ENCODE peak calls at places on chromosomes 4 and X, in five cellular contexts. Q is AG09319, X is suprapubic skin, P is kidney tubule cell, F is NCI-H187 treated with DMSO at 0.1 percent for 48 hours. I is an unnamed sample.

GRCh38 chr4:9942921-9943600 is 78.2 kb downstream of the SLC2A9 start:
- DNase-seq in F (no peak), P (no peak), X (no peak), Q (no peak), I (no peak)

GRCh38 chrX:72294497-72294896 is 11.2 kb downstream of the CITED1 start:
- DNase-seq in P (no peak), Q (no peak), X (no peak), F (no peak), I (no peak)

GRCh38 chrX:68997911-68998310 is 167.3 kb downstream of the PJA1 start:
- DNase-seq in P (no peak), Q (peak), F (no peak), X (peak), I (no peak)

GRCh38 chr4:98555798-98556445 is 102.5 kb downstream of the TSPAN5 start:
- DNase-seq in F (no peak), P (no peak), X (no peak), Q (no peak), I (no peak)

GRCh38 chr4:77650787-77651186 is 45.2 kb downstream of the CXCL13 start:
- DNase-seq in Q (no peak), P (no peak), X (no peak), F (no peak), I (no peak)

GRCh38 chrX:74251006-74251930 is 52.7 kb upstream of the ZCCHC13 start:
- DNase-seq in X (no peak), P (peak), Q (peak), F (no peak), I (no peak)

GRCh38 chr4:48722509-48723446 is 57.3 kb downstream of the FRYL start:
- DNase-seq in Q (no peak), X (no peak), F (no peak), P (no peak), I (no peak)

GRCh38 chr4:175953960-175954521 is 111.6 kb upstream of the WDR17 start:
- DNase-seq in X (no peak), F (no peak), Q (no peak), P (no peak), I (no peak)

GRCh38 chr4:108533245-108533844 is 87.0 kb upstream of the RPL34 start:
- DNase-seq in F (no peak), X (no peak), P (no peak), Q (no peak), I (no peak)

GRCh38 chr4:1504786-1505500 is 98.7 kb upstream of the NKX1-1 start:
- DNase-seq in P (no peak), F (no peak), X (peak), Q (no peak), I (no peak)

GRCh38 chr4:46404961-46405360 is 15.0 kb upstream of the GABRA2 start:
- DNase-seq in X (no peak), Q (no peak), P (peak), F (no peak), I (no peak)

GRCh38 chrX:150269613-150270254 is 93.4 kb upstream of the MAMLD1 start:
- DNase-seq in X (no peak), F (no peak), P (peak), Q (no peak), I (no peak)

GRCh38 chr4:134906404-134907023 is 704.9 kb upstream of the PABPC4L start:
- DNase-seq in P (peak), X (no peak), F (no peak), Q (no peak), I (peak)

GRCh38 chrX:39903937-39904336 is 193.8 kb downstream of the BCOR start:
- DNase-seq in Q (no peak), P (peak), F (no peak), X (no peak), I (peak)

GRCh38 chrX:103437147-103437873 is 61.0 kb downstream of the BEX3 start:
- DNase-seq in X (no peak), F (no peak), Q (no peak), P (no peak), I (peak)

GRCh38 chrX:38060331-38060878 is 54.1 kb downstream of the SYTL5 start:
- DNase-seq in Q (no peak), F (no peak), P (peak), X (no peak), I (no peak)

GRCh38 chr4:139740531-139741041 is 75.0 kb downstream of the MGST2 start:
- DNase-seq in P (no peak), Q (peak), F (peak), X (peak), I (peak)

I was measured in AG08396.